ENCODE peak calls at places on chromosomes 2 and 18, in eight cellular contexts. S, G, T, W, X, P, I and R are unnamed samples.

GRCh38 chr2:240514631-240515030 is 43.2 kb downstream of the ANKMY1 start:
- DNase-seq in W (no peak), S (no peak), I (no peak), X (no peak), G (no peak), P (no peak), T (no peak), R (no peak)

GRCh38 chr2:199458017-199458805 is 472 bp upstream of the SATB2 start:
- DNase-seq in I (peak; percentile 28), T (peak; percentile 74), S (no peak), X (no peak), P (peak; percentile 80), G (no peak), W (no peak), R (no peak)

GRCh38 chr2:231245253-231246094 is 47.0 kb downstream of the ARMC9 start:
- DNase-seq in G (no peak), P (no peak), I (no peak), T (no peak), S (no peak), W (no peak), X (no peak), R (no peak)

GRCh38 chr2:54757496-54757895 is 34.0 kb downstream of the EML6 start:
- DNase-seq in P (peak; percentile 37), S (no peak), G (no peak), W (no peak), T (peak; percentile 62), I (no peak), X (no peak), R (no peak)

GRCh38 chr2:206422493-206422892 is 20.8 kb upstream of the ADAM23 start:
- DNase-seq in S (no peak), P (no peak), X (no peak), I (no peak), G (no peak), T (no peak), W (no peak), R (no peak)

GRCh38 chr2:154912215-154912614 is 213.7 kb downstream of the KCNJ3 start:
- DNase-seq in X (no peak), W (no peak), P (no peak), T (no peak), I (no peak), G (no peak), S (no peak), R (no peak)

GRCh38 chr2:202479610-202480009 is 103.5 kb downstream of the BMPR2 start:
- DNase-seq in P (no peak), W (no peak), X (no peak), S (no peak), T (no peak), G (no peak), I (no peak), R (no peak)

GRCh38 chr2:131168578-131168977 is 40.8 kb upstream of the POTEE start:
- DNase-seq in I (no peak), P (no peak), G (no peak), T (no peak), S (no peak), W (no peak), X (no peak), R (no peak)

GRCh38 chr18:3466051-3466450 is 16.1 kb downstream of the TGIF1 start:
- DNase-seq in P (peak; percentile 33), T (peak; percentile 92), W (peak; percentile 43), I (no peak), G (no peak), X (peak; percentile 68), S (no peak), R (no peak)

GRCh38 chr2:179132076-179132475 is 82.1 kb upstream of the CCDC141 start:
- DNase-seq in X (no peak), S (no peak), G (no peak), T (no peak), W (no peak), P (no peak), I (no peak), R (no peak)

GRCh38 chr2:218386505-218387368 is 4.7 kb downstream of the SLC11A1 start:
- DNase-seq in X (no peak), T (no peak), W (no peak), I (no peak), G (no peak), P (peak; percentile 79), S (no peak), R (no peak)

GRCh38 chr18:52152036-52152435 is 188.0 kb upstream of the DCC start:
- DNase-seq in G (no peak), I (no peak), W (no peak), S (no peak), X (peak; percentile 5), T (no peak), P (no peak), R (no peak)

GRCh38 chr18:25253136-25253535 is 98.8 kb downstream of the ZNF521 start:
- DNase-seq in I (no peak), T (peak; percentile 33), G (no peak), S (no peak), P (no peak), X (no peak), W (no peak), R (no peak)

GRCh38 chr18:68275616-68276015 is 439.3 kb downstream of the TMX3 start:
- DNase-seq in G (no peak), I (no peak), S (no peak), T (peak; percentile 57), X (peak; percentile 75), P (no peak), W (no peak), R (no peak)

GRCh38 chr2:144730711-144731110 is 210.8 kb upstream of the ZEB2 start:
- DNase-seq in T (peak; percentile 26), P (no peak), X (no peak), I (no peak), G (no peak), S (no peak), W (no peak), R (peak; percentile 20)

GRCh38 chr2:97702731-97703470 is 10.5 kb upstream of the ZAP70 start:
- DNase-seq in G (no peak), I (no peak), S (no peak), X (no peak), W (no peak), P (no peak), T (no peak), R (no peak)

GRCh38 chr18:8503287-8503686 is 106.0 kb upstream of the RAB12 start:
- DNase-seq in P (no peak), I (no peak), G (no peak), X (no peak), W (no peak), T (no peak), S (no peak), R (no peak)

GRCh38 chr2:234514873-234515638 is 18.2 kb upstream of the ARL4C start:
- DNase-seq in W (no peak), G (no peak), X (no peak), I (no peak), T (peak; percentile 17), P (no peak), S (no peak), R (no peak)

GRCh38 chr2:234518986-234519642 is 22.2 kb upstream of the ARL4C start:
- DNase-seq in S (no peak), G (no peak), I (no peak), P (no peak), X (no peak), W (no peak), T (no peak), R (no peak)

GRCh38 chr2:234517971-234518370 is 21.1 kb upstream of the ARL4C start:
- DNase-seq in S (no peak), T (no peak), P (no peak), X (no peak), G (no peak), I (no peak), W (no peak), R (no peak)

GRCh38 chr2:234512884-234513669 is 16.2 kb upstream of the ARL4C start:
- DNase-seq in T (peak; percentile 56), X (no peak), G (no peak), S (no peak), W (no peak), I (no peak), P (no peak), R (no peak)

DNA sequence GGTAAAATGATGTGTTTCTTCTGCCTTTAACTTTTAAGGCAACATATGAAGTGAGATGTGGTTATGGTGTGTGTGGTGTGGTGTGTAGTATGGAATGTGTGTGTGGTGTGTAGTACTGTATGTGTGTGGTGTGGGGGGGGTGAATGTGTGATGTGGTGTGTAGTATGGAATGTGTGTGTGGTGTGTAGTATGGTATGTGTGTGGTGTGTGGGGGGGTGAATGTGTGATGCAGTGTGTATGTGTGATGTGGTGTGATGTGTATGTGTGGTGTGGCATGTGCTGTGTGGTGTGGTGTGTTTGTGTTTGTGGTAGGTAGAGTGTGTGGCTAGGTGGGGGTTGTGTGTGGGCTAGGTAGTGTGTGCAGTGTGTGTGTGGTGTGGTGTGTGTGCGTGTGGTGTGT is 17.2 kb upstream of the ARL4C start:
- DNase-seq in W (no peak), G (no peak), T (no peak), I (no peak), S (no peak), X (no peak), P (no peak), R (no peak)
- H3K4me3 ChIP-seq in W (no peak overlapping the region), G (no peak overlapping the region), T (no peak overlapping the region), I (no peak overlapping the region), S (no peak overlapping the region), X (no peak overlapping the region), P (no peak overlapping the region), R (no peak overlapping the region)

DNA sequence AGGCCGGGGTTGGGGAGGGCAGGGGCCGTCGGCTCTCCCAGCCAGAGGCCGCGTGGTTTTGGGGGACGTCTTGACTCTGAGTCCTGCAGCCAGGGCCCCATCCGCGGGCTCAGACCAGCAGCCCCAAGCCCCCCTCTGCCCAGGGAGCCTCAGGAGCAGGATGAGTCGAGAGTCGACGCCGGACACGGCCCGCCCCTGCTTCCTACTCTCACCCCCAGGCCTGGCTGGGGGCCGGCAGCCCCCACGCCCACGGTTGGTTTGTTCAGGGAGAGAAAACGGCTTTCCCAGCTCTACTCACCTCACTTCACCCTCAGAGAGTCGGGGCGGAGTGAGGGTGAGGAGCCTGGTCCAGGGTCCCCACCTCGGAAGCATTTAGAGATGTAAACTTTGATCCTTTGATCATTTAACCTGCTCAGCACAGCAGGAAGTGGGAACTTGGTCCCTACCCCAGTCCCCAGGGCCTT is 6.9 kb downstream of the SNORC start:
- DNase-seq in W (no peak), I (no peak), T (no peak), S (no peak), G (no peak), P (no peak), X (no peak), R (no peak)
- H3K4me3 ChIP-seq in W (no peak overlapping the region), I (peak overlapping the region; percentile 81), T (peak overlapping the region; percentile 65), S (no peak overlapping the region), G (no peak overlapping the region), P (peak overlapping the region; percentile 62), X (peak overlapping the region; percentile 48), R (no peak overlapping the region)

GRCh38 chr2:15367205-15367604 is 193.9 kb downstream of the NBAS start:
- DNase-seq in S (no peak), T (no peak), P (no peak), G (no peak), W (no peak), I (no peak), X (no peak), R (no peak)
- H3K4me3 ChIP-seq in S (no peak overlapping the region), T (no peak overlapping the region), P (no peak overlapping the region), G (no peak overlapping the region), W (no peak overlapping the region), I (no peak overlapping the region), X (no peak overlapping the region), R (no peak overlapping the region)

DNA sequence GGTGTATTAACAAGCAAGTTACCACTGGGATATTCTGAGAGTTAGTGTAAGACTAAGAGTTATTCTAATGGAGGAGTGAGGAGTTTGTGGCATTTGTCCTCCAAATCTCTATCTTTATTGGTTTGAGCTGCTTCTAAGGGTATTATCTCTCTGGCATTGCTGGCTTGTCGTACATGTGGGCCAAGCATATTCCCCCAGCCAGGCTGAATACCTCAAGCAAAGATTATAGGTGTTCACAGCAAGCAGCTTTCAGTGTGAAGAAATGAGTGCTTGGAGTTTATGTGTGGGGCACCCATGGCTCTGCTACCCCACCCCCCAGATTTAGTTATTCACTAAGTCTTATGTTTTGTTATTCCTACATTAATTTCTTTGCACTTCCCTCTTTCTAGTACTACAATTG is 193.6 kb upstream of the FANCL start:
- DNase-seq in S (no peak), G (no peak), X (no peak), I (no peak), P (no peak), W (no peak), T (no peak), R (no peak)
- H3K4me3 ChIP-seq in S (no peak overlapping the region), G (no peak overlapping the region), X (no peak overlapping the region), I (no peak overlapping the region), P (no peak overlapping the region), W (no peak overlapping the region), T (no peak overlapping the region), R (no peak overlapping the region)